ENCODE peak calls at places on chromosome 21, in seven cellular contexts. Q is M059J, C is NCI-H510A treated with DMSO at 0.1 percent for 48 hours, G is pons, U is cardiac septum, D is HTR-8/SVneo, E is IMR-90. F is an unnamed sample.

GRCh38 chr21:25370311-25370744 is 237.0 kb downstream of the MRPL39 start:
- DNase-seq in Q (peak), C (no peak), G (no peak), U (no peak), D (peak), E (peak), F (no peak)

GRCh38 chr21:41641821-41642368 is 125.0 kb downstream of the RIPK4 start:
- DNase-seq in Q (peak), C (no peak), G (no peak), U (peak), D (peak), E (peak), F (no peak)

GRCh38 chr21:36511484-36512227 is 31.7 kb upstream of the CLDN14 start:
- DNase-seq in Q (no peak), C (no peak), G (no peak), U (no peak), D (no peak), E (peak), F (no peak)

GRCh38 chr21:44800103-44800502 is 1.5 kb downstream of the UBE2G2 start:
- DNase-seq in Q (no peak), C (peak), G (no peak), U (no peak), D (no peak), E (peak), F (no peak)

GRCh38 chr21:43969115-43969444 is 43.0 kb upstream of the TRAPPC10 start:
- DNase-seq in Q (no peak), C (no peak), G (no peak), U (no peak), D (no peak), E (no peak), F (no peak)

GRCh38 chr21:42093991-42094417 is 22.9 kb downstream of the UMODL1 start:
- DNase-seq in Q (peak), C (no peak), G (no peak), U (no peak), D (peak), E (peak), F (peak)

GRCh38 chr21:44568667-44569556 is 4.6 kb upstream of the KRTAP10-4 start:
- DNase-seq in Q (no peak), C (no peak), G (no peak), U (no peak), D (no peak), E (no peak), F (no peak)

GRCh38 chr21:26194326-26194725 is 23.8 kb upstream of the APP start:
- DNase-seq in Q (no peak), C (no peak), G (no peak), U (no peak), D (no peak), E (no peak), F (no peak)

GRCh38 chr21:14766241-14766640 is 220.1 kb upstream of the SAMSN1 start:
- DNase-seq in Q (peak), C (no peak), G (no peak), U (no peak), D (no peak), E (no peak), F (no peak)

GRCh38 chr21:16570196-16570595 is 840.4 kb downstream of the USP25 start:
- DNase-seq in Q (peak), C (no peak), G (peak), U (no peak), D (no peak), E (peak), F (peak)

GRCh38 chr21:27129694-27130093 is 162.8 kb upstream of the ADAMTS5 start:
- DNase-seq in Q (no peak), C (no peak), G (no peak), U (no peak), D (no peak), E (no peak), F (no peak)

GRCh38 chr21:37145635-37146111 is 72.6 kb downstream of the TTC3 start:
- DNase-seq in Q (peak), C (peak), G (no peak), U (no peak), D (no peak), E (peak), F (no peak)